ENCODE peak calls at places on chromosomes 13 and 19, in seven cellular contexts. I is Karpas-422, M is fibroblast of lung, J is H1, V is GM23248, A is astrocyte, H is H9. N is an unnamed sample.

GRCh38 chr13:98509271-98510155 is 67.4 kb downstream of the STK24 start:
- DNase-seq in M (peak), A (peak), J (no peak), H (no peak), I (peak), V (peak), N (peak)

GRCh38 chr19:1027020-1027952 is 878 bp downstream of the CNN2 start:
- DNase-seq in I (peak), V (peak), J (no peak), H (no peak), M (no peak), A (no peak), N (no peak)

GRCh38 chr19:49315111-49315510 is 9.9 kb downstream of the SLC6A16 start:
- DNase-seq in M (no peak), J (no peak), V (no peak), A (no peak), I (no peak), H (no peak), N (no peak)

GRCh38 chr19:3535235-3535921 is 3.6 kb upstream of the TEKTIP1 start:
- DNase-seq in J (no peak), A (no peak), M (no peak), I (no peak), H (no peak), V (no peak), N (no peak)

GRCh38 chr13:48879854-48880253 is 95.9 kb upstream of the FNDC3A start:
- DNase-seq in A (no peak), I (no peak), V (no peak), M (no peak), J (no peak), H (no peak), N (no peak)

GRCh38 chr13:55263045-55263444 is 1877.7 kb upstream of the PRR20A start:
- DNase-seq in M (no peak), V (no peak), J (no peak), A (no peak), H (no peak), I (no peak), N (no peak)

GRCh38 chr13:69857188-69857821 is 250.3 kb upstream of the ATXN8OS start:
- DNase-seq in V (peak), H (no peak), M (peak), I (peak), J (no peak), A (peak), N (no peak)

GRCh38 chr13:48431987-48432615 is 19.2 kb upstream of the LPAR6 start:
- DNase-seq in H (no peak), I (no peak), A (peak), V (peak), J (no peak), M (peak), N (no peak)

GRCh38 chr13:103218253-103218652 is 152.0 kb upstream of the SLC10A2 start:
- DNase-seq in V (no peak), H (no peak), M (peak), J (no peak), A (peak), I (no peak), N (no peak)

GRCh38 chr19:18274303-18274775 is at the start of gene IQCN:
- DNase-seq in V (peak), M (peak), J (no peak), H (peak), I (no peak), A (no peak), N (no peak)

GRCh38 chr19:48992571-48993174 is 436 bp downstream of the GYS1 start:
- DNase-seq in I (peak), J (no peak), A (no peak), H (peak), M (no peak), V (no peak), N (no peak)

GRCh38 chr19:22263121-22263520 is 23.1 kb upstream of the ZNF729 start:
- DNase-seq in I (no peak), J (no peak), V (no peak), A (no peak), M (no peak), H (no peak), N (no peak)

GRCh38 chr13:99208185-99208584 is 7.5 kb downstream of the UBAC2 start:
- DNase-seq in I (no peak), H (no peak), J (no peak), V (no peak), A (no peak), M (no peak), N (no peak)

GRCh38 chr13:25213716-25214115 is 41.6 kb upstream of the AMER2 start:
- DNase-seq in A (no peak), H (no peak), I (no peak), V (peak), M (no peak), J (no peak), N (peak)

GRCh38 chr13:77300176-77301141 is 26.4 kb downstream of the MYCBP2 start:
- DNase-seq in V (peak), I (peak), J (no peak), A (peak), M (peak), H (no peak), N (no peak)

GRCh38 chr13:72463561-72463960 is 263.9 kb downstream of the MZT1 start:
- DNase-seq in V (no peak), A (peak), H (no peak), J (no peak), M (peak), I (no peak), N (no peak)

GRCh38 chr13:104098421-104098820 is 1032.2 kb upstream of the SLC10A2 start:
- DNase-seq in M (no peak), V (no peak), A (no peak), I (no peak), J (no peak), H (no peak), N (no peak)

GRCh38 chr13:100389617-100390016 is 199.0 kb downstream of the GGACT start:
- DNase-seq in H (no peak), M (no peak), V (no peak), A (no peak), I (no peak), J (no peak), N (no peak)

GRCh38 chr13:106990594-106990993 is 422.7 kb upstream of the ARGLU1 start:
- DNase-seq in M (no peak), A (peak), J (no peak), I (no peak), H (no peak), V (no peak), N (no peak)

GRCh38 chr19:42634409-42635232 is 39.9 kb upstream of the CEACAM8 start:
- DNase-seq in H (no peak), V (peak), J (no peak), I (peak), A (no peak), M (peak), N (no peak)

GRCh38 chr19:53131732-53132131 is 978 bp downstream of the ZNF415 start:
- DNase-seq in V (peak), I (no peak), J (no peak), M (no peak), A (no peak), H (no peak), N (no peak)

GRCh38 chr19:7610491-7611240 is 15.0 kb downstream of the CAMSAP3 start:
- DNase-seq in M (no peak), J (no peak), A (no peak), I (no peak), H (no peak), V (no peak), N (no peak)

GRCh38 chr19:7871530-7872305 is 2.5 kb downstream of the PRR36 start:
- DNase-seq in I (peak), V (peak), M (peak), A (peak), H (peak), J (peak), N (peak)

GRCh38 chr13:113403255-113404104 is 39.5 kb upstream of the GRTP1 start:
- DNase-seq in M (no peak), H (peak), J (no peak), V (no peak), A (no peak), I (no peak), N (no peak)

GRCh38 chr13:80341771-80342271 is 895 bp upstream of the SPRY2 start:
- DNase-seq in H (peak), I (no peak), J (no peak), M (peak), A (peak), V (peak), N (no peak)

GRCh38 chr13:62084728-62085127 is 669.1 kb upstream of the PCDH20 start:
- DNase-seq in J (no peak), H (no peak), I (no peak), V (no peak), M (no peak), A (no peak), N (no peak)

GRCh38 chr19:54805665-54806515 is 2.5 kb downstream of the KIR2DL4 start:
- DNase-seq in H (no peak), M (no peak), V (no peak), I (no peak), A (no peak), J (no peak), N (no peak)

GRCh38 chr19:56350416-56351045 is 35.9 kb upstream of the ZSCAN5A start:
- DNase-seq in J (no peak), V (peak), I (peak), M (peak), A (peak), H (no peak), N (no peak)

GRCh38 chr19:41616785-41617621 is 9.9 kb downstream of the CEACAM4 start:
- DNase-seq in H (peak), A (no peak), I (peak), M (no peak), J (no peak), V (peak), N (no peak)

GRCh38 chr13:108357228-108357627 is 87.7 kb downstream of the TNFSF13B start:
- DNase-seq in A (no peak), I (no peak), V (no peak), M (no peak), J (no peak), H (no peak), N (no peak)

GRCh38 chr19:44738603-44739585 is 9.6 kb upstream of the BCL3 start:
- DNase-seq in A (no peak), V (peak), M (no peak), H (no peak), I (no peak), J (no peak), N (no peak)

GRCh38 chr19:44824758-44825157 is 15.9 kb downstream of the BCAM start:
- DNase-seq in I (no peak), V (no peak), M (no peak), A (no peak), J (no peak), H (no peak), N (no peak)

GRCh38 chr19:43470288-43470687 is 4.9 kb upstream of the LYPD3 start:
- DNase-seq in H (no peak), V (peak), I (no peak), J (no peak), M (peak), A (peak), N (no peak)

GRCh38 chr13:40592035-40592434 is 74.4 kb downstream of the FOXO1 start:
- DNase-seq in H (no peak), V (no peak), A (no peak), J (no peak), I (no peak), M (no peak), N (no peak)
- H3K4me2 ChIP-seq in H (no peak), V (no peak), A (no peak), J (no peak), I (peak), M (no peak), N (no peak)

DNA sequence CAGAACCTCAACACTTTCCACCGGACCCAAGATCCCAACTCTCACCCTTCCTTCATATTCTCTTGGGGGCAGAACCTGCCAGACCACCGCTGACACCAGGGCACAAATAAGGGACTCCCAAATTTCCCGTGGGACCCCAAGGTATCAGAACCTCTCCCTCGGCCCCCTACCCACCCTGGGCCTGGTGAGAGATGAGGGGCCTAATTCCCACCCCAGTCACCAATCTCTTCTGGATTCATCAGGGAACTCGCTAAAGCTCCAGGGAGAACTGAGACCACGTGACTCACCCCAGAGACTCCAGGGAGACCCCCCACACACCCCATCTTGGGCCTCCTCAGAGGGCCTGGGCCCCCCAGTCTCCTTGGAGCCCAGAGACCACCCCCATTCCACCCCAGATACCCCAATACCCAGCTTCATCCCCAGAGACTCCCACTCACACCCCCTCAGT is 1.8 kb downstream of the LMNB2 start:
- DNase-seq in J (no peak), V (no peak), I (no peak), A (no peak), H (no peak), M (no peak), N (no peak)
- H3K9ac ChIP-seq in J (no peak), V (peak), I (peak), A (peak), H (no peak), M (no peak), N (peak)

GRCh38 chr13:90443268-90443667 is 904.2 kb upstream of the MIR17HG start:
- DNase-seq in V (no peak), J (no peak), A (peak), M (no peak), H (no peak), I (no peak), N (no peak)

GRCh38 chr13:90445179-90445578 is 902.3 kb upstream of the MIR17HG start:
- DNase-seq in I (no peak), V (peak), M (peak), H (peak), A (peak), J (peak), N (peak)

GRCh38 chr13:90447034-90447734 is 900.3 kb upstream of the MIR17HG start:
- DNase-seq in V (no peak), I (no peak), M (no peak), A (no peak), J (no peak), H (no peak), N (no peak)

GRCh38 chr13:90447735-90448103 is 899.8 kb upstream of the MIR17HG start:
- DNase-seq in M (peak), H (no peak), V (peak), A (peak), J (no peak), I (no peak), N (peak)

DNA sequence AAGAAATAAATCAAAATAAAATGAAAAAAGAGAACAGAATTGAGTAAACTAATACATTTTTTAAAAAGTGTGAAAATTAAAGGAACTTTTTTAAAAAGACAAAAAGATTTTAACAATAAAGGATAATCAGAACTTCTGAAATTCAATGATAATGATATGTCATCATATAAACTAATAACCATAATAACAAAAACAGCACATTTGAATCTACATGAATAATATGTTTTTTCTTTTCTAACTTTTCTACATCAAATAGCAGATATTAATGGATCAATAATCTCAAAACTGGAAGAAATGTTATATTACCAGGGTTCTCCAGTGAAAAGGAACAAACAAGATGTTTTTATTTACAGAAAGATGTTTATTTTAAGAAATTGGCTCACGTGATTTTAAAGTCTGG is 903.3 kb upstream of the MIR17HG start:
- DNase-seq in A (no peak), M (no peak), H (no peak), V (no peak), J (no peak), I (no peak), N (no peak)
- H3K4me2 ChIP-seq in A (no peak), M (no peak), H (no peak), V (no peak), J (no peak), I (no peak), N (no peak)

DNA sequence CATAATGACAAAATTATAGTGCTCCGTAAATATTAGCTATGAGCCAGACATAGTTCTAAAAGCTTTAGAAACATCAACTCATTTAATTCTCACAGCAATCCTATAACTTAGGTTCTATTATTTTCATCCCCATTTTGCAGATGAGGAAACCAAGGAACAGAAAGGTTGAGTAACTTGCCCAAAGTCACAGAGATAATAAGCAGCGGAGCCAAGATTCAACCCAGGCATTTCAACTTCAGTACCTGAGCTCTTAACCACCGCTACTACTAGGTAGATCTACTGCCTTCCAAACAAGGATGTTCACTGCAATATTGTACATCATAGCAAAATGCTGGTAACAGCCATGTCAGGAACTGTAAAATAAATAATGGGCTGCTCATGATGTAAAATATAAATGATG is 39.9 kb downstream of the ELF1 start:
- DNase-seq in M (no peak), H (no peak), V (no peak), I (no peak), A (no peak), J (no peak), N (no peak)
- H3K9ac ChIP-seq in M (no peak), H (no peak), V (no peak), I (peak), A (no peak), J (no peak), N (no peak)

GRCh38 chr13:60562081-60562764 is 165.2 kb downstream of the TDRD3 start:
- DNase-seq in I (no peak), J (no peak), M (no peak), V (peak), H (no peak), A (no peak), N (peak)
- H3K4me2 ChIP-seq in I (no peak), J (no peak), M (no peak), V (no peak), H (no peak), A (no peak), N (peak)

DNA sequence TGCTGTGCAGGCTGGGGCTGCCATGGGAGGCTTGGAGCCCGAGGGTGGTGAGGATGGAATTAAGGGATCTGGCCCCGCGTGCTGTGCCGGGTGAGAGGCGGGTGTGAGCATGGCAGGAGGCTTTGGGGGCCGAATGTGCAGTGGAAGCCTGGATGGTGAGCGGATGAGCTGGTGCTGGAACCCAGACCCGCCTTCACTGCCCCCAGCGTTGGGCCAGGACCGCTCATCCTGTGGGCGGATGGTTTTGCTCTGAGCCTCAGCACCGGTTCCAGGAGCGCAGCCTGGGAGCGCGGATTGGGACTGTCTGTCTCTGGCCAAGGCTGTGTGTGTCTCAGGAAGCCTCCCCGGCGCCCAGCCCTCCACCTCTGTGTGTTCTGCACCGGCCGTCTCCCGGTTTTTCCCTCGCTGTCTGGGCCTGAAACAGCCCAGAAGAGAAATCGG is 16.7 kb downstream of the KDM4B start:
- DNase-seq in M (no peak), I (no peak), J (no peak), H (no peak), A (no peak), V (no peak), N (no peak)
- H3K9ac ChIP-seq in M (no peak), I (no peak), J (no peak), H (no peak), A (no peak), V (no peak), N (no peak)

DNA sequence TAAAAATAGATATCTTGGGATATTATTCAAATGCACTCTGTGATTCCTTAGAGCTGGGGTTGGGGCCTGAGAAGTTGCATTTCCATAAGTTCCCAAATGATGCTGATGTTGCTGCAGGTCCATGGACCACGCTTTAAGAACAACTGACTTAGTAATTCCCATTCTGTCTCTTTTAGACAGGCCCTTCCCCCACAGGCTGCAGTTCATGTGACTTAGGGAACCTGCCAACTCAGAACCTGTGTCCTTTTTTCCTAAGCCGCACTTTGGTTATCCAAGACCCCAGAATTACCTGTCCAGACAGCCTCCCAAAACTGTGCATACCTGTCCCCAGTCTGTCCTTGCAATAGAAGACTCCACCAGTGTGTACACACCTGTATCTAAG is 1.7 kb upstream of the ITGBL1 start:
- DNase-seq in H (no peak), I (no peak), J (no peak), A (no peak), M (no peak), V (no peak), N (no peak)
- H3K4me2 ChIP-seq in H (no peak), I (no peak), J (no peak), A (peak), M (peak), V (peak), N (peak)

GRCh38 chr13:46983881-46984280 is 87.0 kb upstream of the HTR2A start:
- DNase-seq in H (no peak), V (peak), I (peak), A (no peak), M (peak), J (no peak), N (no peak)
- H3K9ac ChIP-seq in H (no peak), V (no peak), I (peak), A (no peak), M (no peak), J (no peak), N (no peak)

DNA sequence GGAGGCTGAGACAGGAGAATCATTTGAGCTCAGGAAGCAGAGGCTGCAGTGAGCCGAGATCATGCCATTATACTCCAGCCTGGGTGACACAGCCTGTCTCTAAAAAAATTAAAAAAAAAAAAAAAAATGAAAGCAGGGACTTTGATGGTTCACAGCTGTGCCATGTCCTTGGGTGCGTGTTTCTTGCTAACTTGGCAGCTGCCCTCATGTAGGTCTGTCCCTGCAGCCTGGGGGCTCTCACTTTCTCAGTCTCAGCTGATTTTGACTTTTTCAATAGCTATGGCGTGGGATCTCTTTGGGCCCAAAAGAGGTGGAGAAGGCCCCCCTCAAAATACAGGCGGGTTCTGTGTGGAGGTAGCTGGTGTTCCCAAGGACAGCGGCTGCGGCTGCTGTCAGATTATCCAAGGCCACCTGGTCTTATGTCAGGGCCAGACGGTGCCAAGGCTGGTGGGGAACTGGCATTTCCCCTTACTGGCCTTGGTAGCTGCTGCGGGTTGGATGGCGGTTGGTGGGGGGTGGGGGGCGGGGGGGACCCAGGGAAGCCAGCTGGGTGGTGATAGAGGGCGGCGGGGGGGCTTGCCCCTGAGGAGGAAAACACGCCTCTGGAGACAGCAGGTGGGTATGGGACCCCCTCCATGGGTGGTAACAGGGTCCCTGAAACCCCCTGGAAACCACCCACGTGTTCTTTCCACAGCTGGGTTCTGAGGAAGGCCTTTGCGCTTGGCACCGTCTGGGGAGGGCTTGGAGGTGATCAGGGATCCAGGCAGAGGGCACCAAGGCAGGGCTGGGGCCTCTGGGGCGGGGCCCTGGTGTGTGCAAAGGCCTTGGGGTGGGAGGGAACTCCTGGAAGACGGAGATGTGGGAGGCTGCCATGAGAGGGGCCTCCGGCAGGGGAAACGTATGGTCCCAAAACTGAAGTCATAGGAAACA is 4.2 kb downstream of the TIMM13 start:
- DNase-seq in H (no peak), A (no peak), M (peak), V (no peak), I (no peak), J (no peak), N (no peak)
- H3K4me2 ChIP-seq in H (no peak), A (no peak), M (no peak), V (no peak), I (no peak), J (no peak), N (no peak)

N was measured in keratinocyte.